ENCODE peak calls at places on chromosomes 3 and 15, in seven cellular contexts. D is ascending aorta, K is IMR-90, Z is dorsolateral prefrontal cortex, L is HL-60, N is HCT116, W is heart right ventricle. A is an unnamed sample.

GRCh38 chr3:94416768-94417167 is 353.9 kb downstream of the NSUN3 start:
- DNase-seq in K (peak; percentile 56), W (no peak), N (no peak), L (no peak), D (no peak), Z (no peak), A (no peak)

GRCh38 chr15:99564221-99565030 is 1.4 kb upstream of the MEF2A start:
- DNase-seq in Z (peak; percentile 54), N (no peak), L (no peak), K (peak; percentile 13), D (no peak), W (no peak), A (peak; percentile 20)

GRCh38 chr3:53617893-53618523 is 123.6 kb downstream of the CACNA1D start:
- DNase-seq in N (no peak), D (no peak), W (peak; percentile 36), K (no peak), Z (no peak), L (no peak), A (no peak)

GRCh38 chr15:59223736-59224135 is 17.1 kb downstream of the LDHAL6B start:
- DNase-seq in L (no peak), D (no peak), N (no peak), Z (no peak), W (no peak), K (no peak), A (no peak)

GRCh38 chr3:52395503-52395865 is 49.4 kb downstream of the SEMA3G start:
- DNase-seq in Z (no peak), K (no peak), D (no peak), L (no peak), W (no peak), N (no peak), A (no peak)

GRCh38 chr15:38247336-38247735 is 5.3 kb upstream of the SPRED1 start:
- DNase-seq in D (no peak), W (no peak), Z (no peak), L (no peak), K (no peak), N (no peak), A (no peak)

GRCh38 chr3:149736180-149737100 is 15.8 kb downstream of the COMMD2 start:
- DNase-seq in D (no peak), K (peak; percentile 42), W (no peak), Z (no peak), L (no peak), N (peak; percentile 40), A (no peak)

GRCh38 chr3:127647171-127647884 is 18.3 kb downstream of the PODXL2 start:
- DNase-seq in K (no peak), Z (no peak), L (no peak), W (no peak), N (no peak), D (no peak), A (no peak)

GRCh38 chr3:138768126-138768525 is 66.6 kb downstream of the PIK3CB start:
- DNase-seq in K (no peak), W (no peak), D (no peak), N (peak; percentile 32), L (no peak), Z (no peak), A (no peak)

GRCh38 chr3:18369561-18370185 is 55.5 kb downstream of the SATB1 start:
- DNase-seq in Z (no peak), K (no peak), L (no peak), W (no peak), N (no peak), D (no peak), A (no peak)

GRCh38 chr3:58272891-58273290 is 33.2 kb upstream of the RPP14 start:
- DNase-seq in N (no peak), L (no peak), W (no peak), D (no peak), K (peak; percentile 42), Z (no peak), A (no peak)

GRCh38 chr3:169848741-169849140 is 21.0 kb downstream of the LRRC31 start:
- DNase-seq in W (no peak), K (no peak), L (no peak), Z (no peak), D (no peak), N (no peak), A (no peak)

GRCh38 chr3:61725851-61726333 is 164.5 kb downstream of the PTPRG start:
- DNase-seq in Z (no peak), K (peak; percentile 84), N (peak; percentile 6), W (no peak), D (no peak), L (no peak), A (no peak)

GRCh38 chr3:167750273-167750971 is 14.9 kb downstream of the SERPINI1 start:
- DNase-seq in D (no peak), W (no peak), K (no peak), L (no peak), N (no peak), Z (no peak), A (no peak)

GRCh38 chr3:80526153-80526552 is 758.4 kb upstream of the ROBO1 start:
- DNase-seq in D (no peak), W (no peak), K (no peak), Z (no peak), N (no peak), L (no peak), A (no peak)

GRCh38 chr15:25058080-25058785 is 103.4 kb downstream of the SNRPN start:
- DNase-seq in K (no peak), D (no peak), Z (peak; percentile 28), N (no peak), L (no peak), W (no peak), A (no peak)

GRCh38 chr3:176961916-176962315 is 235.4 kb downstream of the TBL1XR1 start:
- DNase-seq in Z (no peak), N (no peak), K (peak; percentile 60), D (no peak), L (no peak), W (no peak), A (no peak)

GRCh38 chr3:197298858-197299854 is 744 bp upstream of the DLG1 start:
- DNase-seq in K (no peak), L (no peak), D (no peak), N (peak; percentile 63), W (peak; percentile 26), Z (no peak), A (no peak)

GRCh38 chr3:44624696-44625528 is at the start of gene ZNF197:
- DNase-seq in W (peak; percentile 82), K (peak; percentile 90), D (peak; percentile 12), L (peak; percentile 83), N (peak; percentile 90), Z (peak; percentile 90), A (peak; percentile 44)

GRCh38 chr3:44632193-44632592 is 7.4 kb downstream of the ZNF197 start:
- DNase-seq in D (no peak), K (no peak), Z (no peak), W (no peak), L (no peak), N (no peak), A (no peak)

DNA sequence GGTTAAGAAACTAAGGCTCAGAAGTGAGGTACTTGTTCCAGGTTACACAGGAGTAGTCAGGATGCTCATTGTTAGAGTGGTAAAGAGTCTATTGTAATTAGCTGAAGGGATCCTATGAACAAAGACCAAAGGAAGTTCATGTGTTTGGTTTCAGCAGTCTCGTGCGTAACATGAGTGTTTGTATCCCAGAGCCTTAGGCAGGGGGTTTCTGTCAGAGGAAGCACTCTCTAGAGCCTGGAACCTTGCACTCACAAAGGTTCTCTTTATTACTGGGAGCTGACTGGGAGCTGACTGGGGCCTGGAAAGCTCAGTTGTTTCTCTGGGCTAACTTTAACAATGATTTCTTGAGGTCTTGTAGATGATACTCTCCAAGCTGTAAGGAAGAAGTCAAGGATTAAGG is 3.9 kb downstream of the ZNF197 start:
- DNase-seq in L (no peak), Z (no peak), W (no peak), K (no peak), D (no peak), N (no peak), A (no peak)
- H3K4me3 ChIP-seq in L (no peak overlapping the region), Z (no peak overlapping the region), W (no peak overlapping the region), K (no peak overlapping the region), D (no peak overlapping the region), N (no peak overlapping the region), A (no peak overlapping the region)

GRCh38 chr3:114496874-114497273 is 203.0 kb downstream of the TIGIT start:
- DNase-seq in L (no peak), W (no peak), N (no peak), K (peak; percentile 37), D (no peak), Z (no peak), A (no peak)
- TF ChIP-seq CTCF in L (no peak), W (no peak), N (no peak), K (no peak), D (no peak), Z (no peak), A (no peak)

GRCh38 chr15:89129123-89129815 is 41.0 kb downstream of the ABHD2 start:
- DNase-seq in W (peak; percentile 39), D (no peak), K (peak; percentile 25), N (no peak), Z (no peak), L (no peak), A (peak; percentile 46)
- H3K27ac ChIP-seq in W (peak overlapping the region; percentile 29), D (peak overlapping the region; percentile 59), K (no peak overlapping the region), N (no peak overlapping the region), Z (peak overlapping the region; percentile 61), L (peak overlapping the region; percentile 69), A (no peak overlapping the region)

GRCh38 chr3:148075829-148076716 is 621.6 kb upstream of the AGTR1 start:
- DNase-seq in L (no peak), Z (peak; percentile 35), K (peak; percentile 59), D (no peak), N (peak; percentile 38), W (no peak), A (no peak)
- H3K4me3 ChIP-seq in L (no peak overlapping the region), Z (no peak overlapping the region), K (no peak overlapping the region), D (no peak overlapping the region), N (no peak overlapping the region), W (no peak overlapping the region), A (no peak overlapping the region)

GRCh38 chr3:143255725-143256124 is 136.2 kb downstream of the CHST2 start:
- DNase-seq in N (no peak), D (no peak), L (no peak), W (no peak), Z (no peak), K (no peak), A (no peak)
- TF ChIP-seq CTCF in N (no peak), D (no peak), L (no peak), W (no peak), Z (no peak), K (no peak), A (no peak)